ENCODE peak calls at places on chromosomes 2 and 18, in four cellular contexts. F, R, U and D are unnamed samples.

GRCh38 chr18:13319629-13320028 is 101.1 kb downstream of the LDLRAD4 start:
- DNase-seq in F (no peak), U (no peak), R (no peak), D (no peak)

GRCh38 chr2:20633794-20634259 is 17.1 kb downstream of the HS1BP3 start:
- DNase-seq in F (peak; percentile 28), R (no peak), U (no peak), D (peak; percentile 73)

GRCh38 chr2:227655454-227655853 is 11.2 kb upstream of the SCYGR5 start:
- DNase-seq in F (no peak), R (peak; percentile 87), U (peak; percentile 38), D (no peak)

GRCh38 chr2:140929866-140930265 is 1201.0 kb downstream of the LRP1B start:
- DNase-seq in R (no peak), F (no peak), U (no peak), D (no peak)

GRCh38 chr2:225457462-225457861 is 58.0 kb downstream of the NYAP2 start:
- DNase-seq in R (no peak), U (no peak), F (no peak), D (no peak)

GRCh38 chr2:47062721-47063120 is 92.4 kb downstream of the STPG4 start:
- DNase-seq in F (no peak), R (no peak), U (no peak), D (no peak)

GRCh38 chr2:221527759-221528444 is 44.2 kb downstream of the EPHA4 start:
- DNase-seq in R (peak; percentile 46), U (no peak), F (no peak), D (no peak)

GRCh38 chr18:43571078-43571689 is 293.9 kb upstream of the SYT4 start:
- DNase-seq in R (peak; percentile 7), U (no peak), F (peak; percentile 82), D (no peak)

GRCh38 chr2:136356111-136357033 is 238.4 kb upstream of the CXCR4 start:
- DNase-seq in F (no peak), R (no peak), U (no peak), D (no peak)

GRCh38 chr2:240142256-240142775 is 1.9 kb upstream of the OTOS start:
- DNase-seq in R (no peak), F (no peak), U (no peak), D (peak; percentile 28)

GRCh38 chr2:151637284-151637781 is 96.9 kb downstream of the NEB start:
- DNase-seq in R (no peak), U (no peak), F (no peak), D (no peak)

GRCh38 chr2:239399404-239399999 is 1.3 kb downstream of the HDAC4 start:
- DNase-seq in F (no peak), R (no peak), U (no peak), D (peak; percentile 51)

GRCh38 chr2:147173186-147173575 is 671.6 kb upstream of the ACVR2A start:
- DNase-seq in R (peak; percentile 57), U (no peak), F (no peak), D (no peak)

GRCh38 chr2:195613922-195614321 is 43.1 kb upstream of the SLC39A10 start:
- DNase-seq in U (no peak), F (no peak), R (peak; percentile 95), D (no peak)
- H3K4me3 ChIP-seq in U (no peak overlapping the region), F (no peak overlapping the region), R (peak overlapping the region; percentile 56), D (no peak overlapping the region)

GRCh38 chr2:61181382-61182058 is 19.5 kb downstream of the C2orf74 start:
- DNase-seq in U (no peak), F (no peak), R (no peak), D (no peak)
- H3K4me3 ChIP-seq in U (peak overlapping the region; percentile 7), F (no peak overlapping the region), R (no peak overlapping the region), D (no peak overlapping the region)

GRCh38 chr2:25954199-25954752 is 28.0 kb downstream of the KIF3C start:
- DNase-seq in R (no peak), U (no peak), F (peak; percentile 70), D (no peak)
- H3K4me3 ChIP-seq in R (no peak overlapping the region), U (no peak overlapping the region), F (no peak overlapping the region), D (no peak overlapping the region)

DNA sequence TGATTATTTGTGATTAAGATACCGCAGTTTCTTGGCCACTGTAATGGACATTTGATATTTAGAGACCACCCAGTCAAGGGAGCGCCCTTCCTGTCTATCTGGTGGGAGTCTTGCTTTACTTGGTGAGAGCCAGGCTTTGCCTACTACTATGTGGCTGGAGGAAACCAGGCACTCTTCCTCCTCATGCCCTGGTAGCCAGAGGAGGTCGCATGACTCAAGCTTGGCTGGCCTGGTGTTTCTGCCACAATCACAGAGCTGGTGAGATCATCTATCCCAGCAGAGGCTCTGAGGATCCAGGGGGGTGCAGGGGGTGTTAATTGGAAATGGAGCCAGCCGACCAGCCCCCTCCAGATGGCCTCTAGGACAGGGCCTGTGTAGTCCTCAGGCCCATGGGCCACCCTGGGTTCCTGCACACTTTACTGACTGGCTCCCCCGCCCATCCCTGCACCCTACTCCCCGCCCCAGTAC is 46.8 kb upstream of the BIN1 start:
- DNase-seq in U (peak; percentile 61), R (peak; percentile 94), F (no peak), D (peak; percentile 80)
- H3K4me3 ChIP-seq in U (no peak overlapping the region), R (no peak overlapping the region), F (no peak overlapping the region), D (no peak overlapping the region)

GRCh38 chr18:58772161-58772560 is 92.5 kb upstream of the ZNF532 start:
- DNase-seq in F (no peak), R (no peak), U (no peak), D (no peak)

GRCh38 chr18:58769321-58769720 is 95.4 kb upstream of the ZNF532 start:
- DNase-seq in U (no peak), R (no peak), F (no peak), D (no peak)

GRCh38 chr18:58762781-58763171 is 91.5 kb downstream of the MALT1 start:
- DNase-seq in R (no peak), U (no peak), F (no peak), D (no peak)

GRCh38 chr18:58766164-58766563 is 94.9 kb downstream of the MALT1 start:
- DNase-seq in F (no peak), U (peak; percentile 1), R (no peak), D (no peak)

GRCh38 chr18:58768293-58768974 is 96.2 kb upstream of the ZNF532 start:
- DNase-seq in U (peak; percentile 57), R (no peak), F (peak; percentile 91), D (peak; percentile 80)
- H3K4me3 ChIP-seq in U (peak overlapping the region; percentile 37), R (peak overlapping the region; percentile 39), F (peak overlapping the region; percentile 55), D (no peak overlapping the region)

GRCh38 chr2:66789741-66790140 is 354.8 kb downstream of the MEIS1 start:
- DNase-seq in R (peak; percentile 15), U (no peak), F (no peak), D (no peak)
- H3K4me3 ChIP-seq in R (no peak overlapping the region), U (no peak overlapping the region), F (no peak overlapping the region), D (no peak overlapping the region)

GRCh38 chr2:120014231-120014990 is 1.5 kb downstream of the EPB41L5 start:
- DNase-seq in U (no peak), F (no peak), R (peak; percentile 18), D (no peak)
- H3K4me3 ChIP-seq in U (peak overlapping the region; percentile 89), F (peak overlapping the region; percentile 58), R (no peak overlapping the region), D (no peak overlapping the region)

DNA sequence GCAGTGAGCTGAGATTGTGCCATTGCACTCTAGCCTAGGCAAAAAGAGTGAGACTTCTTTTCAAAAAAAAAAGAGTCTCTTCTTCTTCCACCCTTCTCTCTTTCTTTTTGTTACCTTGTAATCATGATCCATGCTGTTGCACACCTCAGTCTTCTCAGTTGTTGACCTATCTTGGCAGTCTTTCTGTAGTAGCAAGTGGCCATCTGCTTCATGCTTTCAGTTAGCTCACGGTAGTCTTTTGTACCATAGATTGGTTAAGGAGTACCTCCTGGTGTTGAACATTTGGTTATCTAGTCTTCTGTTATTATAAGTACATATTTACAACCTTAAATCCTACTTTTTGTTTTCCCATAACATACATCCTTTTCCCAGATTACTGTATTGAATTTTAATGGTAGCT is 3.1 kb downstream of the GORASP2 start:
- DNase-seq in U (no peak), R (no peak), F (no peak), D (no peak)
- H3K4me3 ChIP-seq in U (no peak overlapping the region), R (no peak overlapping the region), F (no peak overlapping the region), D (no peak overlapping the region)

GRCh38 chr2:196101325-196101981 is 32.8 kb upstream of the DNAH7 start:
- DNase-seq in U (no peak), F (no peak), R (peak; percentile 74), D (no peak)
- H3K4me3 ChIP-seq in U (no peak overlapping the region), F (no peak overlapping the region), R (no peak overlapping the region), D (no peak overlapping the region)